ENCODE peak calls at places on chromosome 3, in six cellular contexts. S, Y, G, N, Z and F are unnamed samples.
A peak's percentile ranks its signal among the peaks of the same experiment; 100 is the strongest.

GRCh38 chr3:101943028-101943427 is 93.7 kb downstream of the NFKBIZ start:
- DNase-seq in S (no peak), Y (no peak), G (peak; percentile 22), N (no peak), Z (peak; percentile 41), F (no peak)

GRCh38 chr3:24520941-24521305 is 26.3 kb upstream of the THRB start:
- DNase-seq in S (no peak), Y (no peak), G (no peak), N (no peak), Z (no peak), F (no peak)

GRCh38 chr3:197518794-197519451 is 36.8 kb downstream of the BDH1 start:
- DNase-seq in S (peak; percentile 13), Y (no peak), G (peak; percentile 25), N (no peak), Z (peak; percentile 45), F (no peak)

GRCh38 chr3:102230057-102230456 is 204.8 kb upstream of the ZPLD1 start:
- DNase-seq in S (no peak), Y (no peak), G (no peak), N (no peak), Z (no peak), F (no peak)

GRCh38 chr3:100506355-100506754 is 13.9 kb downstream of the TMEM45A start:
- DNase-seq in S (peak; percentile 24), Y (no peak), G (no peak), N (no peak), Z (no peak), F (no peak)

GRCh38 chr3:64489361-64490044 is 198.3 kb downstream of the ADAMTS9 start:
- DNase-seq in S (no peak), Y (peak; percentile 74), G (no peak), N (peak; percentile 2), Z (no peak), F (peak; percentile 84)

GRCh38 chr3:169879846-169880558 is 10.3 kb upstream of the LRRC31 start:
- DNase-seq in S (no peak), Y (no peak), G (no peak), N (no peak), Z (no peak), F (no peak)

GRCh38 chr3:195102609-195103467 is 168.1 kb downstream of the XXYLT1 start:
- DNase-seq in S (peak; percentile 96), Y (no peak), G (no peak), N (no peak), Z (no peak), F (no peak)

GRCh38 chr3:125213946-125214542 is 1.5 kb upstream of the SLC12A8 start:
- DNase-seq in S (peak; percentile 88), Y (no peak), G (no peak), N (no peak), Z (no peak), F (no peak)